ENCODE peak calls at places on chromosomes 2 and 18, in five cellular contexts. B is HCT116, J is PC-3, U is neural progenitor cell, T is hepatocyte. R is an unnamed sample.
A peak's percentile ranks its signal among the peaks of the same experiment; 100 is the strongest.

GRCh38 chr2:113876503-113877387 is 13.1 kb upstream of the ACTR3 start:
- DNase-seq in B (peak; percentile 64), J (peak; percentile 99), U (no peak), T (peak; percentile 60), R (no peak)

GRCh38 chr2:238240761-238241711 is 1.2 kb upstream of the HES6 start:
- DNase-seq in U (peak; percentile 96), B (peak; percentile 41), J (peak; percentile 70), T (peak; percentile 84), R (peak; percentile 35)

GRCh38 chr2:241636182-241636982 is 576 bp downstream of the THAP4 start:
- DNase-seq in B (no peak), J (peak; percentile 41), U (peak; percentile 87), T (peak; percentile 77), R (peak; percentile 79)

GRCh38 chr2:77484026-77484425 is 38.1 kb downstream of the LRRTM4 start:
- DNase-seq in T (no peak), B (no peak), J (no peak), U (no peak), R (no peak)

GRCh38 chr2:166375205-166375735 is 474 bp downstream of the SCN9A start:
- DNase-seq in U (peak; percentile 15), B (no peak), J (peak; percentile 47), T (peak; percentile 10), R (peak; percentile 38)

GRCh38 chr2:225670111-225670974 is 270.8 kb downstream of the NYAP2 start:
- DNase-seq in J (peak; percentile 59), U (peak; percentile 53), B (peak; percentile 49), T (peak; percentile 63), R (peak; percentile 73)

GRCh38 chr2:145724499-145724898 is 1204.6 kb upstream of the ZEB2 start:
- DNase-seq in T (no peak), B (no peak), J (no peak), U (no peak), R (peak; percentile 44)

GRCh38 chr2:45404807-45405297 is 206.2 kb downstream of the SRBD1 start:
- DNase-seq in U (no peak), T (no peak), B (no peak), J (no peak), R (peak; percentile 39)

GRCh38 chr2:159432610-159433009 is 146.1 kb upstream of the WDSUB1 start:
- DNase-seq in U (no peak), B (no peak), T (no peak), J (no peak), R (no peak)

GRCh38 chr2:112542974-112543760 is 902 bp downstream of the POLR1B start:
- DNase-seq in T (no peak), B (peak; percentile 13), J (peak; percentile 44), U (peak; percentile 48), R (peak; percentile 30)

GRCh38 chr18:25517881-25518715 is 166.1 kb upstream of the ZNF521 start:
- DNase-seq in T (no peak), U (peak; percentile 9), J (no peak), B (no peak), R (no peak)

GRCh38 chr2:16260041-16260440 is 319.7 kb downstream of the MYCN start:
- DNase-seq in J (no peak), U (no peak), T (peak; percentile 26), B (no peak), R (no peak)

GRCh38 chr2:72112421-72112820 is 35.2 kb downstream of the CYP26B1 start:
- DNase-seq in U (no peak), T (no peak), J (peak; percentile 76), B (no peak), R (peak; percentile 83)

GRCh38 chr2:48092846-48093498 is 186.7 kb upstream of the FBXO11 start:
- DNase-seq in B (no peak), J (peak; percentile 4), T (no peak), U (no peak), R (peak; percentile 50)

GRCh38 chr2:5690718-5691658 is 1.2 kb upstream of the SOX11 start:
- DNase-seq in U (peak; percentile 94), T (peak; percentile 82), J (no peak), B (no peak), R (peak; percentile 1)

GRCh38 chr2:158687315-158687714 is 107.8 kb upstream of the DAPL1 start:
- DNase-seq in B (no peak), T (no peak), U (no peak), J (no peak), R (no peak)

GRCh38 chr2:74087696-74088095 is 60.0 kb downstream of the BOLA3 start:
- DNase-seq in U (no peak), B (no peak), J (no peak), T (no peak), R (no peak)

GRCh38 chr18:12420831-12421421 is 13.2 kb downstream of the PRELID3A start:
- DNase-seq in B (no peak), J (no peak), T (peak; percentile 38), U (peak; percentile 90), R (peak; percentile 29)

GRCh38 chr2:23599691-23600090 is 214.7 kb downstream of the KLHL29 start:
- DNase-seq in U (no peak), B (no peak), J (no peak), T (no peak), R (no peak)

GRCh38 chr2:10495988-10496313 is 47.8 kb upstream of the ODC1 start:
- DNase-seq in J (no peak), T (no peak), B (no peak), U (no peak), R (no peak)

GRCh38 chr2:127633556-127634065 is 12.3 kb upstream of the GPR17 start:
- DNase-seq in B (no peak), J (no peak), U (no peak), T (no peak), R (peak; percentile 24)

GRCh38 chr2:161238559-161239415 is 69.4 kb upstream of the PSMD14 start:
- DNase-seq in T (peak; percentile 69), J (peak; percentile 48), B (no peak), U (peak; percentile 88), R (peak; percentile 73)

GRCh38 chr18:79309572-79310278 is 86.0 kb upstream of the NFATC1 start:
- DNase-seq in J (no peak), T (no peak), U (no peak), B (no peak), R (peak; percentile 19)

GRCh38 chr18:73520229-73520628 is 627.4 kb downstream of the FBXO15 start:
- DNase-seq in B (no peak), T (peak; percentile 29), U (peak; percentile 64), J (no peak), R (peak; percentile 10)

GRCh38 chr2:62568074-62568473 is 62.1 kb upstream of the TMEM17 start:
- DNase-seq in T (no peak), J (no peak), B (no peak), U (no peak), R (no peak)

GRCh38 chr2:174603280-174603679 is 5.7 kb upstream of the WIPF1 start:
- DNase-seq in J (peak; percentile 46), U (peak; percentile 66), B (peak; percentile 23), T (no peak), R (peak; percentile 85)

GRCh38 chr2:79833235-79833878 is 320.5 kb downstream of the CTNNA2 start:
- DNase-seq in J (no peak), B (no peak), U (peak; percentile 40), T (no peak), R (no peak)

GRCh38 chr2:189657867-189658266 is 3.4 kb upstream of the ASNSD1 start:
- DNase-seq in J (no peak), U (no peak), T (peak; percentile 64), B (no peak), R (no peak)

GRCh38 chr2:135948642-135949355 is 36.6 kb downstream of the DARS1 start:
- DNase-seq in B (peak; percentile 83), T (peak; percentile 9), J (peak; percentile 89), U (no peak), R (peak; percentile 85)

GRCh38 chr18:48529796-48530195 is 9.0 kb upstream of the CTIF start:
- DNase-seq in T (no peak), J (peak; percentile 39), U (no peak), B (no peak), R (peak; percentile 85)

DNA sequence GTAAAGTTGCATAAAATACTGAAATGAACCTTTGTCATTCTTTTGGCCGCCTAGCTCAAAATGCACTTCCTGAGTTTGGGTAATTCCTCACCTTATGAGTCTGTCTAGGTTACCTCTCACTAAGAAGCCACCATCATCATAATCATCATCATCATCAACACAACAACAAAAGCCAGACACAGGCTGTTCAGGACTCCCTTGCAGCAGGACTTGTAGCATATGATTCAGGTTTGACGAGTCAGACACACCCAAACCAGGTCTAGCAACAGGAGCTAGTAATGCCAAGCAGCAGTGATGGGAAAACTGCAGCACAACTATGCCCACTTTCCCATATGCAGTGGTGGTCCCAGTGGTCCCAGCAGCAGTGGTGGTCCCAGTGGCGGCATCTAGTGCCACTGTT is 2.8 kb upstream of the SGO2 start:
- DNase-seq in J (peak; percentile 73), B (no peak), T (no peak), U (no peak), R (peak; percentile 14)
- H3K27me3 ChIP-seq in J (no peaks in the 10 kb centered on the region), B (no peaks in the 10 kb centered on the region), T (peaks cover 5% of the 10 kb centered on the region), U (peaks cover 49% of the 10 kb centered on the region), R (no peaks in the 10 kb centered on the region)

DNA sequence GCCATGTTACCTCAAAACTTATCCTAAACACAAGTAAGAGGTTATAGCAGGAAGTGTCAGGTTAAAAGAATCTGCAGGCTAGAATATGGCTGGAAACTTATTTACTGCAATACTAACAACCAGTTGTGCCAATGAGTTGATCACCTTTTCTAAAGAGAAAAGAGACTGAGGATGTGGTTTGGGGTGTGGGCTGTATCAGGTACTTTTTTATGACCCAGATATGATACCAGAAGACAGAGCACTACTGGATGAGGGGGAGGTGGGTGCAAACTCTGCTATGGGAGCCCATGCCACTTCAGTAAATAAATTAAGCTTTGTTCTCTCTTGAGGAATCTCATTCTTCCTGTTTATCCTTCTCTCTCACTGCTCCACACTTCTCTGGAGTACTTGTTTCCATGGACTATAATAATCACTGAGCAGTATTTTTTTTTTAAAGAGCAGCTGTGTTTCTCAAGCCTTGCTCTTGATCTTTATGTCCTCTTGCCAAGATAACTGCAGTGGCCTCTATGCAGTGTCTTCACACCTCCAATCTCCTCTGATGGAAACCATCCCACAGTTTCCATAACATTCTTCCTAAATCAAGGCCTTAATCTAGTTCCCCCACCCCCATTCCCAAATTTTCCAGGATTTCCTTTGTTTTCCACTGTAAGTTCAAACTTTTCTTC is 51.2 kb upstream of the NOSTRIN start:
- DNase-seq in U (no peak), T (no peak), J (no peak), B (no peak), R (no peak)
- TF ChIP-seq EZH2phosphoT487 in U (no peak), T (no peak), J (no peak), B (no peak), R (no peak)

DNA sequence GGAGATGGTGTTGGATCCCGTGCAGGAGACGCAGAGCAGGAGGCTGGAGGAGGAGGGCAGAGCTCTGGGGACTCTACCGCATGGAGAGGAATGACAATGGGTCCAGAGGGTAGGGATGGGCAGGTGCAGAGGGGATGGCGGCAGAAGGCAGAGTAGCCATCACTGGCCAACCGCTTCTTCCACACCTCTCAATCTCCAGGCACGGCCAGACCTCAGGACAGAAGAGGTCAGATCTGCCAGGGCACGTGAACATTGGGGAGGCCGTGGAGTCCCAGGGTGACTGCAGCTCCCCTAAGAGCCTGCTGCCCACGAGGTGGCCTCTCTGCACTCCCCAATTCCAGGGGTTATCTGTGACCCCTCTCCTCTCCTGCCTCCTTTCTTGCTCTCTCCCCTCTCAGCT is 162.7 kb upstream of the HDAC4 start:
- DNase-seq in U (no peak), J (no peak), B (no peak), T (no peak), R (no peak)
- H3K27me3 ChIP-seq in U (no peaks in the 10 kb centered on the region), J (peaks cover 97% of the 10 kb centered on the region), B (peaks cover 18% of the 10 kb centered on the region), T (peaks cover 7% of the 10 kb centered on the region), R (peaks cover 16% of the 10 kb centered on the region)

DNA sequence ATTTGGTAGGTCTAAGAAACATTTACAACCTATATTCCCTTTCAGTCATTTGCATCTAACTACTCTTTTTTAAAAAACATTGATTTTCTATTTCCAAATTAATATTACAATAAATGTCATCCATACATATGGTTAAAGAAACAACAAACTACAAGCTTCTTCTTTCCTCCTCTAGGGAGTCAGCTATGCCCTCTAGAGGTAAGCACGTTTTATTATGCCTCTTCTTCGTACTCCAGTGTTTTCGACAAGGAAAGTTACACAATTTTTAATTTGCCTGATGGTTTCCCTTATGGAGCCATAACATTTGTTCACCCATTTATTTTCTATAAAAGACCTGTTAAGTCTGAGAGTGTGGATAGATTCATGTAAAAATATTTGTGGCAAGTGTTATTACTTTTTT is 183.4 kb upstream of the CDH7 start:
- DNase-seq in U (peak; percentile 23), B (no peak), J (peak; percentile 64), T (peak; percentile 40), R (no peak)
- TF ChIP-seq EZH2phosphoT487 in U (no peak), B (no peak), J (no peak), T (no peak), R (no peak)

R was measured in GM23248.